ENCODE peak calls at places on chromosome 6, in six cellular contexts. X is ovary; W is effector CD4-positive, alpha-beta T cell; M is RWPE1; A is T-helper 1 cell; V is activated CD4-positive, CD25-positive, alpha-beta regulatory T cell treated with anti-CD3 and anti-CD28 coated beads, Interleukin-2, amount 50 U/mL, for 16 hours. N is an unnamed sample.

GRCh38 chr6:48032156-48032555 is 78.8 kb downstream of the PTCHD4 start:
- DNase-seq in X (no peak), W (no peak), M (peak; percentile 14), A (no peak), V (no peak), N (no peak)

GRCh38 chr6:145688493-145688905 is 46.8 kb downstream of the EPM2A start:
- DNase-seq in X (no peak), W (no peak), M (no peak), A (no peak), V (no peak), N (no peak)

GRCh38 chr6:66838764-66839163 is 1131.7 kb upstream of the EYS start:
- DNase-seq in X (no peak), W (no peak), M (no peak), A (no peak), V (no peak), N (no peak)

GRCh38 chr6:138415125-138415524 is 11.1 kb downstream of the HEBP2 start:
- DNase-seq in X (no peak), W (no peak), M (no peak), A (no peak), V (no peak), N (no peak)

GRCh38 chr6:137571854-137572253 is 77.7 kb upstream of the OLIG3 start:
- DNase-seq in X (no peak), W (peak; percentile 53), M (peak; percentile 30), A (peak; percentile 35), V (peak; percentile 42), N (peak; percentile 21)

GRCh38 chr6:112145080-112145573 is 57.7 kb downstream of the FAM229B start:
- DNase-seq in X (no peak), W (no peak), M (no peak), A (no peak), V (no peak), N (no peak)

GRCh38 chr6:136410201-136411027 is 120.8 kb upstream of the BCLAF1 start:
- DNase-seq in X (no peak), W (no peak), M (no peak), A (peak; percentile 63), V (no peak), N (no peak)

GRCh38 chr6:4668271-4669179 is 107.7 kb upstream of the CDYL start:
- DNase-seq in X (no peak), W (no peak), M (no peak), A (no peak), V (no peak), N (no peak)

GRCh38 chr6:3320238-3320637 is 61.5 kb downstream of the PSMG4 start:
- DNase-seq in X (no peak), W (no peak), M (no peak), A (no peak), V (no peak), N (no peak)

GRCh38 chr6:13012271-13012670 is 295.7 kb downstream of the PHACTR1 start:
- DNase-seq in X (no peak), W (no peak), M (no peak), A (no peak), V (no peak), N (no peak)

GRCh38 chr6:132962936-132963579 is 148.7 kb downstream of the RPS12 start:
- DNase-seq in X (peak; percentile 58), W (peak; percentile 15), M (peak; percentile 73), A (peak; percentile 44), V (no peak), N (peak; percentile 33)

GRCh38 chr6:43455034-43455747 is at the start of gene DLK2:
- DNase-seq in X (no peak), W (peak; percentile 13), M (peak; percentile 50), A (no peak), V (no peak), N (peak; percentile 36)

GRCh38 chr6:53441761-53442160 is 93.0 kb upstream of the ELOVL5 start:
- DNase-seq in X (no peak), W (no peak), M (no peak), A (no peak), V (no peak), N (no peak)

GRCh38 chr6:100202417-100203194 is 208.6 kb upstream of the MCHR2 start:
- DNase-seq in X (no peak), W (no peak), M (peak; percentile 82), A (no peak), V (no peak), N (no peak)

GRCh38 chr6:27119761-27120160 is 127.7 kb upstream of the PRSS16 start:
- DNase-seq in X (no peak), W (no peak), M (no peak), A (no peak), V (no peak), N (no peak)

GRCh38 chr6:32445321-32445854 is 5.7 kb downstream of the HLA-DRA start:
- DNase-seq in X (no peak), W (no peak), M (no peak), A (no peak), V (no peak), N (no peak)

GRCh38 chr6:28880519-28880893 is 43.3 kb downstream of the TRIM27 start:
- DNase-seq in X (no peak), W (no peak), M (no peak), A (no peak), V (no peak), N (no peak)

GRCh38 chr6:89734526-89734925 is 85.1 kb downstream of the MDN1 start:
- DNase-seq in X (no peak), W (no peak), M (no peak), A (no peak), V (no peak), N (no peak)

GRCh38 chr6:118712955-118713354 is 61.6 kb upstream of the CEP85L start:
- DNase-seq in X (no peak), W (no peak), M (no peak), A (peak; percentile 46), V (no peak), N (no peak)

GRCh38 chr6:1348675-1349074 is 36.8 kb downstream of the FOXQ1 start:
- DNase-seq in X (no peak), W (no peak), M (no peak), A (no peak), V (no peak), N (no peak)

GRCh38 chr6:116016846-116017545 is 43.7 kb downstream of the FRK start:
- DNase-seq in X (no peak), W (no peak), M (no peak), A (no peak), V (no peak), N (no peak)

GRCh38 chr6:115610646-115611045 is 450.0 kb downstream of the FRK start:
- DNase-seq in X (no peak), W (no peak), M (no peak), A (no peak), V (no peak), N (no peak)

GRCh38 chr6:107729098-107729497 is 95.0 kb downstream of the SCML4 start:
- DNase-seq in X (no peak), W (no peak), M (no peak), A (no peak), V (no peak), N (no peak)

GRCh38 chr6:157106487-157106886 is 216.8 kb downstream of the TMEM242 start:
- DNase-seq in X (no peak), W (no peak), M (peak; percentile 89), A (no peak), V (no peak), N (no peak)

N was measured in naive thymus-derived CD8-positive, alpha-beta T cell.